ENCODE peak calls at places on chromosomes 1 and 21, in nine cellular contexts. One of them, this sample, is unnamed.

GRCh38 chr21:41504030-41504429 is 3.9 kb downstream of the TMPRSS2 start:
- DNase-seq in RWPE2: no peak
- DNase-seq in fibroblast of lung: no peak
- DNase-seq in PC-9: no peak
- DNase-seq in kidney: no peak
- DNase-seq in ovary: no peak
- DNase-seq in uterus: no peak
- DNase-seq in left ventricle myocardium inferior: no peak
- DNase-seq in AG04450: no peak
- DNase-seq in this sample: no peak

GRCh38 chr1:245211761-245212160 is 57.0 kb downstream of the KIF26B start:
- DNase-seq in AG04450: no peak
- DNase-seq in kidney: no peak
- DNase-seq in fibroblast of lung: no peak
- DNase-seq in PC-9: no peak
- DNase-seq in uterus: no peak
- DNase-seq in ovary: no peak
- DNase-seq in RWPE2: no peak
- DNase-seq in left ventricle myocardium inferior: no peak
- DNase-seq in this sample: no peak

GRCh38 chr1:203488539-203488938 is 5.4 kb upstream of the OPTC start:
- DNase-seq in PC-9: no peak
- DNase-seq in ovary: peak
- DNase-seq in fibroblast of lung: no peak
- DNase-seq in AG04450: no peak
- DNase-seq in left ventricle myocardium inferior: no peak
- DNase-seq in uterus: peak
- DNase-seq in RWPE2: no peak
- DNase-seq in kidney: no peak
- DNase-seq in this sample: no peak

GRCh38 chr1:4655674-4656532 is 1.5 kb downstream of the AJAP1 start:
- DNase-seq in uterus: peak
- DNase-seq in kidney: peak
- DNase-seq in PC-9: no peak
- DNase-seq in AG04450: no peak
- DNase-seq in ovary: peak
- DNase-seq in RWPE2: peak
- DNase-seq in fibroblast of lung: peak
- DNase-seq in left ventricle myocardium inferior: peak
- DNase-seq in this sample: no peak

GRCh38 chr1:112493351-112493750 is 15.4 kb upstream of the WNT2B start:
- DNase-seq in ovary: no peak
- DNase-seq in AG04450: no peak
- DNase-seq in fibroblast of lung: no peak
- DNase-seq in uterus: no peak
- DNase-seq in RWPE2: no peak
- DNase-seq in kidney: no peak
- DNase-seq in PC-9: no peak
- DNase-seq in left ventricle myocardium inferior: no peak
- DNase-seq in this sample: no peak

GRCh38 chr1:85581802-85582686 is 1.5 kb downstream of the CCN1 start:
- DNase-seq in kidney: peak
- DNase-seq in ovary: no peak
- DNase-seq in left ventricle myocardium inferior: peak
- DNase-seq in PC-9: peak
- DNase-seq in RWPE2: no peak
- DNase-seq in AG04450: peak
- DNase-seq in fibroblast of lung: peak
- DNase-seq in uterus: peak
- DNase-seq in this sample: no peak

GRCh38 chr1:93172778-93173177 is 7.4 kb downstream of the TMED5 start:
- DNase-seq in fibroblast of lung: peak
- DNase-seq in ovary: no peak
- DNase-seq in uterus: no peak
- DNase-seq in AG04450: no peak
- DNase-seq in PC-9: no peak
- DNase-seq in RWPE2: no peak
- DNase-seq in left ventricle myocardium inferior: no peak
- DNase-seq in kidney: no peak
- DNase-seq in this sample: no peak

GRCh38 chr1:156191292-156191954 is 2.5 kb upstream of the SLC25A44 start:
- DNase-seq in PC-9: no peak
- DNase-seq in AG04450: no peak
- DNase-seq in left ventricle myocardium inferior: no peak
- DNase-seq in kidney: no peak
- DNase-seq in fibroblast of lung: no peak
- DNase-seq in ovary: no peak
- DNase-seq in RWPE2: no peak
- DNase-seq in uterus: no peak
- DNase-seq in this sample: no peak

GRCh38 chr1:67031121-67031520 is 22.8 kb downstream of the SLC35D1 start:
- DNase-seq in ovary: no peak
- DNase-seq in uterus: no peak
- DNase-seq in AG04450: no peak
- DNase-seq in RWPE2: no peak
- DNase-seq in kidney: no peak
- DNase-seq in left ventricle myocardium inferior: no peak
- DNase-seq in PC-9: no peak
- DNase-seq in fibroblast of lung: peak
- DNase-seq in this sample: no peak

DNA sequence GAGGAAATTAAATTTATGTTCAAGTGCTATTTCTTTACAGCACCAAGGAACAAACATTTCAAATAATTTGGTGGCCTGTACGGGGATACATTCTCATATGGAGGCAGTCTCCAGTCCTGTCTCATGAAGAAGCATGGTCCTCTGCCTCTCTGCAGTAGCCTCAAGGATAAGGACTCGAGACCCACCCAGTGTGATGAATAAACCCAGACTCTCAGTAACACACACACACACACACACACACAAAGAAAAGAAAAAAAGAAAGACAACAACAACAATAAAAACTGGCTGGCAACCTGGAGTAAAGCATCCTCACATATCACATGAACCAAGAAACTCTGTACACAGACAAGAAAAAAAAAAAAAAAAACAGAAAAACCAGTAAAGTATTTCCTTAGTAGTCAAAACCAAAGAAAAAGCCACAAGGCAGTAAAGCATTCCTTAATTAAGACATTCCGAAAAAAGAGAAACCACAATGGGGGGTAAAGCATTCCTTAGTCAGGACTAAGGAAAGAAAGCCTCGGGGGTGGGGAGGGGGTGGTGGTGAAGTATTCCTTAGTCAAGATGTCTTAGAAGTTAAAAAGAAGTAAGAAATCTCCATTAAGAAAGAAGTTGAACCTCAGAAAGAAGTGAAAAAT is 28.4 kb upstream of the FMO1 start:
- DNase-seq in RWPE2: no peak
- DNase-seq in kidney: no peak
- DNase-seq in AG04450: peak
- DNase-seq in fibroblast of lung: peak
- DNase-seq in PC-9: no peak
- DNase-seq in ovary: no peak
- DNase-seq in uterus: no peak
- DNase-seq in left ventricle myocardium inferior: no peak
- DNase-seq in this sample: no peak
- H3K4me3 ChIP-seq in RWPE2: no peak
- H3K4me3 ChIP-seq in kidney: no peak
- H3K4me3 ChIP-seq in AG04450: no peak
- H3K4me3 ChIP-seq in fibroblast of lung: no peak
- H3K4me3 ChIP-seq in PC-9: no peak
- H3K4me3 ChIP-seq in ovary: no peak
- H3K4me3 ChIP-seq in uterus: no peak
- H3K4me3 ChIP-seq in left ventricle myocardium inferior: peak
- H3K4me3 ChIP-seq in this sample: no peak

DNA sequence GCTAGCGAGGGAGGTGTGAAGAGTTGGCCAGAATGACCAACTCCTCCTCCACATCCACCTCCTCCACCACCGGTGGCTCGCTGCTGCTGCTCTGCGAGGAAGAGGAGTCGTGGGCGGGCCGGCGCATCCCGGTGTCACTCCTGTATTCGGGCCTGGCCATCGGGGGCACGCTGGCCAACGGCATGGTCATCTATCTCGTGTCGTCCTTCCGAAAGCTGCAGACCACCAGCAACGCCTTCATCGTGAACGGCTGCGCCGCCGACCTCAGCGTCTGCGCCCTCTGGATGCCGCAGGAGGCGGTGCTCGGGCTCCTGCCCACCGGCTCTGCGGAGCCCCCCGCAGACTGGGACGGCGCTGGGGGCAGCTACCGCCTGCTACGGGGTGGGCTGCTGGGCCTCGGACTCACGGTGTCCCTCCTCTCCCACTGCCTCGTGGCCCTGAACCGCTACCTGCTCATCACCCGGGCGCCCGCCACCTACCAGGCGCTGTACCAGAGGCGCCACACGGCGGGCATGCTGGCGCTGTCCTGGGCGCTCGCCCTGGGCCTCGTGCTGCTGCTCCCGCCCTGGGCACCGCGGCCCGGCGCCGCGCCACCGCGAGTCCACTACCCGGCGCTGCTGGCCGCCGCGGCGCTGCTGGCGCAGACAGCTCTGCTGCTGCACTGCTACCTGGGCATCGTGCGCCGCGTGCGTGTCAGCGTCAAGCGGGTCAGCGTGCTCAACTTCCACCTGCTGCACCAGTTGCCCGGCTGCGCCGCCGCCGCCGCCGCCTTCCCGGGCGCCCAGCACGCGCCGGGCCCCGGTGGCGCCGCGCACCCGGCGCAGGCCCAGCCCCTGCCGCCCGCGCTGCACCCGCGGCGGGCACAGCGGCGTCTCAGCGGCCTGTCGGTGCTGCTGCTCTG is 1.2 kb downstream of the GPR88 start:
- DNase-seq in PC-9: no peak
- DNase-seq in left ventricle myocardium inferior: peak
- DNase-seq in fibroblast of lung: peak
- DNase-seq in RWPE2: no peak
- DNase-seq in uterus: no peak
- DNase-seq in AG04450: no peak
- DNase-seq in kidney: peak
- DNase-seq in ovary: peak
- DNase-seq in this sample: no peak
- TF ChIP-seq CTCF in PC-9: no peak
- TF ChIP-seq CTCF in left ventricle myocardium inferior: peak
- TF ChIP-seq CTCF in fibroblast of lung: no peak
- TF ChIP-seq CTCF in RWPE2: peak
- TF ChIP-seq CTCF in uterus: no peak
- TF ChIP-seq CTCF in AG04450: peak
- TF ChIP-seq CTCF in kidney: no peak
- TF ChIP-seq CTCF in ovary: no peak
- TF ChIP-seq CTCF in this sample: no peak

DNA sequence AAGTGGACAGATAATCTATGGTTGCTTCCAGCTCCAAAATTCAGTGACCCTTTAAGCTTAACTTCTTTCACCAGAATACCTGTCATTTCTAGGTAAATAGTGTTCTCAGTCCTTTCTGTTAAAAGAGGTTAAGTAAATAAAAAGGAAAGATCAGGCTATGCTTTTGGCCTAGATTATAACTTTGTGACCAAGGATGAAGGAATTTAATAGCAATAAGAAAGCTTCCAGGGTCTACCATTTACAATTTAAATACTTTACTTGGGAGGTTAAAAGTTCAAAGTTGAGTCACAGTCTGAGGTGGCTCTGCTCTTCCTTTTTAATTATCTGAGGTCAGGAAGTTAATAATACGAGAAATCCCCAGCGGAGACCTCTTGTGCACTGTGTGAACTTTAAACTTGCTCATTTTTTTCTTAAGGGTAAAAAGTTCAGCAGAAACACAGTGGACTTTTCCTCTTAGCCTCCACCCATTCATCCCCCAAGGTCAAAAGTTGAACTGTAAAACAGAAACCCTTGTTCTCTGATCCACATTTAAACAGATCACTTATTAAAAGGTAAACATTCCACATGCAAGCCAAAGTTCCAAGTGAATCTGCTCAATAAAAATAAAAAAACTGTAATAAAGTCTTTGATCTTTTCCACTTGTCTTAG is 187.1 kb downstream of the NRIP1 start:
- DNase-seq in kidney: no peak
- DNase-seq in uterus: no peak
- DNase-seq in fibroblast of lung: peak
- DNase-seq in left ventricle myocardium inferior: no peak
- DNase-seq in RWPE2: no peak
- DNase-seq in AG04450: no peak
- DNase-seq in PC-9: no peak
- DNase-seq in ovary: no peak
- DNase-seq in this sample: no peak
- H3K27ac ChIP-seq in kidney: no peak
- H3K27ac ChIP-seq in uterus: peak
- H3K27ac ChIP-seq in fibroblast of lung: no peak
- H3K27ac ChIP-seq in left ventricle myocardium inferior: peak
- H3K27ac ChIP-seq in RWPE2: peak
- H3K27ac ChIP-seq in AG04450: no peak
- H3K27ac ChIP-seq in PC-9: peak
- H3K27ac ChIP-seq in ovary: no peak
- H3K27ac ChIP-seq in this sample: no peak

GRCh38 chr1:24557220-24557619 is 1.3 kb downstream of the NCMAP start:
- DNase-seq in kidney: no peak
- DNase-seq in PC-9: no peak
- DNase-seq in AG04450: no peak
- DNase-seq in ovary: no peak
- DNase-seq in left ventricle myocardium inferior: no peak
- DNase-seq in fibroblast of lung: no peak
- DNase-seq in RWPE2: no peak
- DNase-seq in uterus: no peak
- DNase-seq in this sample: no peak

GRCh38 chr1:24557711-24558121 is 1.8 kb downstream of the NCMAP start:
- DNase-seq in uterus: no peak
- DNase-seq in ovary: no peak
- DNase-seq in RWPE2: no peak
- DNase-seq in PC-9: no peak
- DNase-seq in left ventricle myocardium inferior: no peak
- DNase-seq in AG04450: no peak
- DNase-seq in fibroblast of lung: no peak
- DNase-seq in kidney: no peak
- DNase-seq in this sample: no peak

GRCh38 chr1:24554714-24555113 is 1.2 kb upstream of the NCMAP start:
- DNase-seq in kidney: no peak
- DNase-seq in fibroblast of lung: no peak
- DNase-seq in AG04450: no peak
- DNase-seq in RWPE2: no peak
- DNase-seq in ovary: no peak
- DNase-seq in left ventricle myocardium inferior: no peak
- DNase-seq in PC-9: no peak
- DNase-seq in uterus: no peak
- DNase-seq in this sample: no peak

GRCh38 chr1:24555591-24556413 is at the start of gene NCMAP:
- DNase-seq in left ventricle myocardium inferior: peak
- DNase-seq in ovary: no peak
- DNase-seq in fibroblast of lung: no peak
- DNase-seq in RWPE2: no peak
- DNase-seq in uterus: no peak
- DNase-seq in kidney: peak
- DNase-seq in PC-9: peak
- DNase-seq in AG04450: no peak
- DNase-seq in this sample: no peak

GRCh38 chr1:24556414-24556795 is 518 bp downstream of the NCMAP start:
- DNase-seq in kidney: no peak
- DNase-seq in AG04450: no peak
- DNase-seq in PC-9: no peak
- DNase-seq in uterus: no peak
- DNase-seq in fibroblast of lung: no peak
- DNase-seq in ovary: no peak
- DNase-seq in RWPE2: no peak
- DNase-seq in left ventricle myocardium inferior: no peak
- DNase-seq in this sample: no peak
- H3K4me3 ChIP-seq in kidney: peak
- H3K4me3 ChIP-seq in AG04450: no peak
- H3K4me3 ChIP-seq in PC-9: peak
- H3K4me3 ChIP-seq in uterus: no peak
- H3K4me3 ChIP-seq in fibroblast of lung: no peak
- H3K4me3 ChIP-seq in ovary: no peak
- H3K4me3 ChIP-seq in RWPE2: peak
- H3K4me3 ChIP-seq in left ventricle myocardium inferior: peak
- H3K4me3 ChIP-seq in this sample: peak

This sample was measured in esophagus squamous epithelium.